ENCODE peak calls at places on chromosome 21, in five cellular contexts. B is endothelial cell, Y is A172, F is K562, T is T-helper 9 cell. X is an unnamed sample.

GRCh38 chr21:31710586-31710985 is 21.3 kb downstream of the SCAF4 start:
- DNase-seq in B (no peak), Y (peak; percentile 21), F (no peak), T (no peak), X (no peak)

GRCh38 chr21:26320541-26320940 is 150.0 kb upstream of the APP start:
- DNase-seq in B (no peak), Y (no peak), F (no peak), T (no peak), X (no peak)

GRCh38 chr21:35398366-35398982 is 349.4 kb upstream of the RUNX1 start:
- DNase-seq in B (no peak), Y (peak; percentile 53), F (no peak), T (no peak), X (no peak)

GRCh38 chr21:19853061-19853460 is 1145.1 kb upstream of the NCAM2 start:
- DNase-seq in B (no peak), Y (no peak), F (no peak), T (no peak), X (no peak)

GRCh38 chr21:27586986-27587385 is 620.1 kb upstream of the ADAMTS5 start:
- DNase-seq in B (no peak), Y (no peak), F (no peak), T (no peak), X (no peak)

GRCh38 chr21:36055551-36055950 is 4.8 kb downstream of the SETD4 start:
- DNase-seq in B (no peak), Y (no peak), F (no peak), T (no peak), X (no peak)

GRCh38 chr21:45620201-45620600 is 23.3 kb upstream of the PCBP3 start:
- DNase-seq in B (no peak), Y (no peak), F (no peak), T (no peak), X (no peak)

GRCh38 chr21:37350472-37350871 is 16.1 kb upstream of the DYRK1A start:
- DNase-seq in B (no peak), Y (no peak), F (no peak), T (no peak), X (no peak)

GRCh38 chr21:34743831-34744230 is 75.0 kb downstream of the CLIC6 start:
- DNase-seq in B (no peak), Y (peak; percentile 90), F (no peak), T (no peak), X (no peak)

X was measured in activated effector memory CD4-positive, alpha-beta T cell treated with Interleukin-2 at 50 U/mL for 16 hours.